ENCODE peak calls at places on chromosomes 11 and 22, in four cellular contexts. J is HEK293T, O is HepG2, Q is K562. Z is an unnamed sample.

GRCh38 chr11:113974741-113975470 is at the start of gene HTR3A:
- DNase-seq in J (peak), O (peak), Q (peak), Z (no peak)

GRCh38 chr11:127042445-127042844 is 41.9 kb upstream of the KIRREL3 start:
- DNase-seq in J (no peak), O (no peak), Q (no peak), Z (no peak)

GRCh38 chr22:21444701-21445436 is 22.3 kb upstream of the TMEM191C start:
- DNase-seq in J (no peak), O (no peak), Q (no peak), Z (no peak)

GRCh38 chr22:47624277-47625012 is 862.0 kb downstream of the TBC1D22A start:
- DNase-seq in J (no peak), O (no peak), Q (no peak), Z (no peak)

GRCh38 chr22:17918840-17919239 is 105.5 kb downstream of the MICAL3 start:
- DNase-seq in J (no peak), O (no peak), Q (no peak), Z (no peak)

GRCh38 chr11:106238704-106239360 is 161.4 kb downstream of the AASDHPPT start:
- DNase-seq in J (no peak), O (no peak), Q (no peak), Z (no peak)

GRCh38 chr11:134358853-134359490 is 27.2 kb downstream of the GLB1L2 start:
- DNase-seq in J (no peak), O (no peak), Q (no peak), Z (no peak)

GRCh38 chr11:111945198-111945597 is 8.1 kb downstream of the DIXDC1 start:
- DNase-seq in J (no peak), O (no peak), Q (no peak), Z (no peak)

GRCh38 chr11:125494987-125495725 is 909 bp downstream of the FEZ1 start:
- DNase-seq in J (peak), O (no peak), Q (peak), Z (no peak)

GRCh38 chr11:12085371-12086251 is 24.8 kb upstream of the MICAL2 start:
- DNase-seq in J (no peak), O (peak), Q (no peak), Z (no peak)

GRCh38 chr22:37283393-37283937 is 1.2 kb downstream of the CYTH4 start:
- DNase-seq in J (no peak), O (no peak), Q (no peak), Z (no peak)

GRCh38 chr11:74138021-74138420 is 32.8 kb downstream of the C2CD3 start:
- DNase-seq in J (no peak), O (no peak), Q (no peak), Z (no peak)

GRCh38 chr11:68412593-68413475 is 47.7 kb upstream of the PPP6R3 start:
- DNase-seq in J (no peak), O (no peak), Q (no peak), Z (peak)

GRCh38 chr11:12963789-12964536 is 45.2 kb upstream of the RASSF10 start:
- DNase-seq in J (peak), O (peak), Q (peak), Z (peak)

GRCh38 chr11:134580635-134581025 is 168.6 kb upstream of the B3GAT1 start:
- DNase-seq in J (no peak), O (no peak), Q (no peak), Z (no peak)

GRCh38 chr11:130831506-130832385 is 84.5 kb downstream of the SNX19 start:
- DNase-seq in J (no peak), O (no peak), Q (no peak), Z (no peak)

GRCh38 chr22:50400406-50400805 is 57.3 kb downstream of the PPP6R2 start:
- DNase-seq in J (no peak), O (no peak), Q (no peak), Z (no peak)

GRCh38 chr11:4040461-4040860 is 54.1 kb upstream of the RRM1 start:
- DNase-seq in J (no peak), O (no peak), Q (no peak), Z (no peak)

GRCh38 chr11:47003180-47003877 is 66.8 kb downstream of the CSTPP1 start:
- DNase-seq in J (no peak), O (no peak), Q (no peak), Z (no peak)

GRCh38 chr11:47005441-47005840 is 68.9 kb downstream of the CSTPP1 start:
- DNase-seq in J (no peak), O (peak), Q (no peak), Z (no peak)

GRCh38 chr11:47001666-47002285 is 65.2 kb downstream of the CSTPP1 start:
- DNase-seq in J (no peak), O (no peak), Q (no peak), Z (no peak)

GRCh38 chr11:47002366-47002765 is 65.8 kb downstream of the CSTPP1 start:
- DNase-seq in J (no peak), O (no peak), Q (no peak), Z (no peak)

DNA sequence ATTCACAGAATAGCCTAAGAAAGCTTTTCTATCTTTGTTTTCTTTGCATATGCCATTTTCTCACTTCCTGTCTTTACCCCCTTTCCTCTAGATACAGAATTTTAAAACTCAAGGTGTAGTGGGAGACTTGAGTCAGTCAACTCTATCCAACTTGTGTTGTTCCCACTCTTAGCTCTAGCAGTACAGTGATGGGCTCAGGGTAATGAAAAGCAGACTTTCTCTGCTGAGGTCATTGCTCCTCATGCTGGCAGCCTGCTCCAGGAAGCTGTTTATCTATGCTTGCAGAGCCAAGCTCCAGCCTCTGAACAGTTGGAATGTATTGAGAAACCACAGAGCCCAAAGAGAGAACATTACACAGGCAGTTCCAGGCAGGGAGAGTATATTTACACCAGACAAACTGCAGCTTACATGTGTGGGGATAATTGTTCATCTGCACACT is 68.1 kb downstream of the CSTPP1 start:
- DNase-seq in J (no peak), O (peak), Q (peak), Z (no peak)
- TF ChIP-seq TARDBP in J (no peak), O (peak), Q (no peak), Z (no peak)

DNA sequence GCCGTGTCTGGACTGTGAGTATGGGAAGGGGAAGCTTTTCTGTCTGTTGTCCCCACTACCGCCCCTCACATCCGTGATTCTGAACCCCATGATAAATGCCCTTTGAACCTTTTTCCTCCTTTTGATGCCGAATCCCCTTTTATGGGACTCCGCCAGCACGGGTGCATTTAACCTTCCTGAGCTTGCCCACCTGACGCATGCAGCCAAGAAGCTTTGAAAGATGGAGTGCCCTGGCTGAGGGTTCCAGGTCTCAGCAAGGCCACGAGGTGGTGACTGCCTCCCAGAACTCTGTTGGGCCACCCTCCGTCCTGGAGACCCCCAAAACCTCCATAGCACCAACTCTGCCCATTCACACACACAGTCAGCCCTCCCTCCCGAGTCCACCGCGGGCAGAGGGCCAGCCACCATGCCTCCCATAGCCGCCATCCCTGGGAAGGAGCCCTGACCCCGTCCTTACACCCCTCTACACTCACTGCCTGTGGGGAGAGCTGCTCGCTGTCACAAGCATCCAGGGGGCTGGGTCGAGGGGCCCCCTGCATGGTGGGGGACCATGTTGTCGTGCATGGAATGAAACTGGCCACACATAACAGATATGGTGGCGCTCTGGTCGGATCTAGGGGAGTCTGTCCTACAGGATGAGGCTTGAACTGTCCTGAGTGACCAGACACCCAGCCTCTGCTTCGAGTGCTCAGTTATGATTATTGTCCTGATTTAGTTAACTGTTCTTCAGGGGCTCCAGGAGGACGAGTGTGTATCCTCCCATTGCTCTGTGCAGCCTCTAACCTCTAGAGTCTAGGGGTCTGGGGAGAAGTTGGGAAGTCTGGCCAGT is 822 bp upstream of the COMT start:
- DNase-seq in J (no peak), O (no peak), Q (peak), Z (no peak)
- TF ChIP-seq TARDBP in J (no peak), O (no peak), Q (no peak), Z (no peak)

GRCh38 chr11:2579315-2580060 is 120.3 kb downstream of the KCNQ1OT1 start:
- DNase-seq in J (no peak), O (no peak), Q (no peak), Z (no peak)

GRCh38 chr11:2581931-2582435 is 117.8 kb downstream of the KCNQ1OT1 start:
- DNase-seq in J (no peak), O (no peak), Q (no peak), Z (no peak)

GRCh38 chr11:2581151-2581930 is 118.5 kb downstream of the KCNQ1OT1 start:
- DNase-seq in J (no peak), O (no peak), Q (no peak), Z (no peak)

GRCh38 chr11:2580061-2580421 is 119.8 kb downstream of the KCNQ1OT1 start:
- DNase-seq in J (no peak), O (no peak), Q (no peak), Z (no peak)

DNA sequence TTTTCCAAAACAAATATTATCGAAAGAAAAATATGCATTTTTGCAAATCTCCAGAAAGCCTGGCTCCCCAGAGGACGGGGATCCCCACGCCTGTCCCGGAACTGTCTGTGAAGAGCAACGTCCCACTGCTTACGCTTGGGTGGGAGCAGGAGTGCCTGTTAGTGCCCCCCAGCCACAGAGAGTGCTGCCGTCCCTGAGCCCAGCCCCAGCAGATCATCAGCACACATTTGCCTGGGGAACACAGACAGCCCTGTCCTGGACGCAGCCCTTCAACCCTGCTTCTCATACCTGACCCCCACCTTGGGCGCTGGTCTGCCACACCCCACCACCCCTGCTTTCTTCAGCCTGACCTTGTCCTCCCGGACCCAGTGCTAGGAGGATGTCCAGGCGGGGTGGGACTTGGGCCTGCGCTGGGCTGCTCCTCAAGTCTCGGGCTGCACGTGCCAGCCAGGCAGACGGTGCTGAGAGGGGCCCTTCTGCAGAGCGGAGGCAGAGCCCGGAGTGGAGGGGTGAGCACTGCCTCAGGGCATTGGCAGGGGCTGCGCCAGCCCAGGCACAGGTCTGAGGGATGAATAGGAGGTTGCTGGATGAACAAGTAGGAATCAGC is 119.2 kb downstream of the KCNQ1OT1 start:
- DNase-seq in J (no peak), O (no peak), Q (no peak), Z (no peak)
- TF ChIP-seq TARDBP in J (no peak), O (no peak), Q (no peak), Z (no peak)

GRCh38 chr11:77147668-77148321 is 19.7 kb downstream of the MYO7A start:
- DNase-seq in J (no peak), O (no peak), Q (peak), Z (no peak)

GRCh38 chr11:77148963-77149715 is 21.1 kb downstream of the MYO7A start:
- DNase-seq in J (no peak), O (no peak), Q (no peak), Z (no peak)

GRCh38 chr11:77144854-77145428 is 16.9 kb downstream of the MYO7A start:
- DNase-seq in J (no peak), O (peak), Q (no peak), Z (no peak)

GRCh38 chr11:77146261-77147035 is 18.4 kb downstream of the MYO7A start:
- DNase-seq in J (no peak), O (no peak), Q (no peak), Z (no peak)

GRCh38 chr11:77147036-77147315 is 18.9 kb downstream of the MYO7A start:
- DNase-seq in J (no peak), O (no peak), Q (no peak), Z (no peak)
- TF ChIP-seq TARDBP in J (no peak), O (no peak), Q (no peak), Z (no peak)

GRCh38 chr11:64244966-64245365 is 1.8 kb downstream of the PPP1R14B start:
- DNase-seq in J (no peak), O (no peak), Q (no peak), Z (no peak)
- TF ChIP-seq TARDBP in J (no peak), O (no peak), Q (no peak), Z (no peak)

GRCh38 chr11:99241059-99241458 is 220.3 kb downstream of the CNTN5 start:
- DNase-seq in J (no peak), O (no peak), Q (no peak), Z (no peak)

GRCh38 chr11:99246199-99246598 is 225.4 kb downstream of the CNTN5 start:
- DNase-seq in J (no peak), O (no peak), Q (no peak), Z (no peak)

GRCh38 chr11:99240192-99241030 is 219.7 kb downstream of the CNTN5 start:
- DNase-seq in J (no peak), O (no peak), Q (no peak), Z (no peak)

GRCh38 chr11:99244613-99245012 is 223.9 kb downstream of the CNTN5 start:
- DNase-seq in J (no peak), O (no peak), Q (no peak), Z (no peak)
- TF ChIP-seq TARDBP in J (no peak), O (no peak), Q (no peak), Z (no peak)

DNA sequence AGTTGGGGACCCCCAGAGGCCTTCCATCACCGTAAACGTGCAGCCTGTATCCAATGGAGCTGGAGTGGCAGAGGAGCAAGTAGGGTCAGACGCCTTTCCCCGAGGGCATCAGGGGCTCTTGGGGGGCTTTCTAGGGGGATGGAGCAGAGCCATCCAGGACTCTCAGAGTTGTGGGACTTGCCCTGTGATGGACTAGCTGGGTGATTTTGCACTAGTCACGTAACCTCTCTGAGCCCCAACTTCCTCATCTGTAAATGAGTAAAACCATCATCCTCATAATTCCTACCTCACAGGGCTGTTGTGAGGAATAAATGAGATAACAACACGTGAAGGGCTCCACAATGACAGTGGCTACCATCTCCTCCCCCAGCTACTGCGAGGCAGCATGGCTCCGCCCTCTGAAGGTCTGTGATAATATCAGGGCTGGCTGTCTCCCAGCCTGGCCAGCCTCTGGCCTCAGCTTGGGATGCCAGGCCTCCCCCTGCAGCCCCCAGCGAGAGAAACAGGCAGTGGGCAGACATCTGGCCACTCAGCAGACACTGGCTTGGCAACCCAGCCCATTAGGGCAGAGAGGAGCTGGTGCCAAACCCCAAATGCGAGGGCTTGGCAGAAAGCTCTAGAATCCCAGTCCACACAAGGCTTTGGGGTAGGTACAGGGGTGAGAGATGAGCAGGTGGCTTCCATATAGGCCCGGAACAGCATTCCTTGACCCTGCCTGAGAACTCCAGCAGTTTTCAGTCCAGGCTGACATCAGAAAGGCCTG is 6.7 kb downstream of the USP2 start:
- DNase-seq in J (no peak), O (no peak), Q (peak), Z (no peak)
- TF ChIP-seq TARDBP in J (no peak), O (no peak), Q (no peak), Z (no peak)

DNA sequence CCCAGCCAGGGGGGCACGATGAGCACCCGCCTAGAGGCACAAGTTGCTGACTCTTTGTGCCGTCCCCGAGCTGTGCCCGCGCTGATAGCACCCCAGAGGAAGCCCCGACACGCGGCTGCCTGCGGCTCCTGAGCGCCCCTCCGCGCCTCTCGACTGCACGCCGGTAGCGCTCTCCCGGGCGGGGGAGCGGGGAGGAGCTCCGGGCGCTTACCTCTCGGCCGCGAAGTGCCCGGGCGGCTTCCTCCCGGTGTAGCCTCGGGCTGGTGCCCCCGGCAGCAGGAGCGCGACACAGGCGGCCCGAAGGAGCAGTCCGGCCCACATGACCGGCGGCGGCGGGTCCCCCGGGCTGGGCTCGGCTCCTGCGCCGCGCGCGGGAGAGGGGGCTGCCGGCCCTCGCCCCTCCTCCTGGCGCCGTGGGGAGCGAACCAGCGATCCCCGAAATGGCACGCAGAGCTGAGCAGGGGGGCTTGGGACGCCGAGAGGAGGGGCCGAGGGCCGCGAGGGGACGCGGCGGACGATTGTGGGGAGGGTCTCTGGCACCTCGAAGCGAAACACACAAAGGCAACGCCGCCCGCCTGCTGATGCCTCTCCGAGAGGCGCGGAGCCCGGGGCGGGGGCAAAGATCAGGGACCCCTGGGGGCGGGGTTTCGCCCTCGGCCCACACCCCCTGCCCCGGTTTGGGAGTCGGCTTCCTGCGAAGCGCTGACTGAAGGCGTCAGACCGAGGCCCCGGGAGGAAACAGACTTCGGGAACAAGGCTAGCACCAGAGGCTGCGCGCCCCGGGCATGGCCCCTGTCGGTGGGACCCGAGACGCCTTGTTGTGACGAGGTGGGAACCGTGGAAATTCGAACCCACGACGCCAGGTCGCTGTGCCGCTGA is at the start of gene VWCE:
- DNase-seq in J (no peak), O (peak), Q (no peak), Z (no peak)
- TF ChIP-seq TARDBP in J (no peak), O (no peak), Q (no peak), Z (no peak)

DNA sequence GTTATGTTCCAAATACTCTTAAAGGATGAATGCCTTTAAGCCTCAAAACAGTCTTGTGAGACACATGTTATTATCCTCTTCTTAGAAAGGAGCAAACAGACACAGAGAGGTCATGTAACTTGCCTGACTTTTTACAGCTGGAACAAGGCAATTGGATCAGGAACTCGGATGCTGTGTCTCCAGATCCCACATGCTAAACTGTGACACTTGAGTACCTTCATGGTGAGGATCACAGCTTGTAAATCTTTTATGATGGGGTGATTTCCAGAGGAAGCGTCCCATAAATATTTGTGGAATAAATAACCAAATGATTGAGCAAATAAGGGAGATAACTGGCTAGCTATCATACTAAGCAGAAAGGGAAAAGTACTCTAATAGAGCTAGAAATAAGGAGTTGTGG is 171.2 kb downstream of the C11orf91 start:
- DNase-seq in J (no peak), O (no peak), Q (no peak), Z (no peak)
- TF ChIP-seq TARDBP in J (no peak), O (no peak), Q (no peak), Z (no peak)

Z was measured in GM12878.